ENCODE peak calls at places on chromosomes 2 and 18, in ten cellular contexts. One of them, this sample, is unnamed.

GRCh38 chr2:142445023-142445422 is 314.2 kb upstream of the LRP1B start:
- DNase-seq in NCI-H82: no peak
- DNase-seq in fibroblast of lung: no peak
- DNase-seq in NCI-H2171 treated with DMSO at 0.1 percent for 48 hours: no peak
- DNase-seq in glutamatergic neuron: no peak
- DNase-seq in stimulated activated CD4-positive, alpha-beta T cell treated with anti-CD3 and anti-CD28 coated beads, Interleukin-2, amount 100 ng/mL, for 24 hours: no peak
- DNase-seq in fibroblast of the aortic adventitia: no peak
- DNase-seq in NCI-H524 treated with DMSO at 0.1 percent for 48 hours: no peak
- DNase-seq in Daoy: no peak
- DNase-seq in T-cell: no peak
- DNase-seq in this sample: no peak

GRCh38 chr2:56040834-56041233 is 117.3 kb upstream of the EFEMP1 start:
- DNase-seq in fibroblast of lung: no peak
- DNase-seq in NCI-H524 treated with DMSO at 0.1 percent for 48 hours: no peak
- DNase-seq in glutamatergic neuron: no peak
- DNase-seq in fibroblast of the aortic adventitia: no peak
- DNase-seq in T-cell: no peak
- DNase-seq in Daoy: no peak
- DNase-seq in NCI-H82: no peak
- DNase-seq in stimulated activated CD4-positive, alpha-beta T cell treated with anti-CD3 and anti-CD28 coated beads, Interleukin-2, amount 100 ng/mL, for 24 hours: no peak
- DNase-seq in NCI-H2171 treated with DMSO at 0.1 percent for 48 hours: peak
- DNase-seq in this sample: no peak

GRCh38 chr2:147405651-147406050 is 439.2 kb upstream of the ACVR2A start:
- DNase-seq in NCI-H82: no peak
- DNase-seq in NCI-H524 treated with DMSO at 0.1 percent for 48 hours: no peak
- DNase-seq in T-cell: no peak
- DNase-seq in NCI-H2171 treated with DMSO at 0.1 percent for 48 hours: no peak
- DNase-seq in stimulated activated CD4-positive, alpha-beta T cell treated with anti-CD3 and anti-CD28 coated beads, Interleukin-2, amount 100 ng/mL, for 24 hours: no peak
- DNase-seq in fibroblast of the aortic adventitia: peak
- DNase-seq in Daoy: no peak
- DNase-seq in fibroblast of lung: no peak
- DNase-seq in glutamatergic neuron: no peak
- DNase-seq in this sample: peak

GRCh38 chr2:41720298-41720697 is 327.5 kb upstream of the PKDCC start:
- DNase-seq in NCI-H2171 treated with DMSO at 0.1 percent for 48 hours: no peak
- DNase-seq in fibroblast of lung: no peak
- DNase-seq in NCI-H82: no peak
- DNase-seq in Daoy: no peak
- DNase-seq in NCI-H524 treated with DMSO at 0.1 percent for 48 hours: no peak
- DNase-seq in T-cell: no peak
- DNase-seq in glutamatergic neuron: no peak
- DNase-seq in stimulated activated CD4-positive, alpha-beta T cell treated with anti-CD3 and anti-CD28 coated beads, Interleukin-2, amount 100 ng/mL, for 24 hours: no peak
- DNase-seq in fibroblast of the aortic adventitia: no peak
- DNase-seq in this sample: no peak

GRCh38 chr2:70596293-70596692 is 42.7 kb upstream of the TGFA start:
- DNase-seq in glutamatergic neuron: no peak
- DNase-seq in NCI-H82: no peak
- DNase-seq in T-cell: no peak
- DNase-seq in fibroblast of the aortic adventitia: no peak
- DNase-seq in NCI-H524 treated with DMSO at 0.1 percent for 48 hours: no peak
- DNase-seq in Daoy: peak
- DNase-seq in stimulated activated CD4-positive, alpha-beta T cell treated with anti-CD3 and anti-CD28 coated beads, Interleukin-2, amount 100 ng/mL, for 24 hours: no peak
- DNase-seq in fibroblast of lung: peak
- DNase-seq in NCI-H2171 treated with DMSO at 0.1 percent for 48 hours: no peak
- DNase-seq in this sample: no peak

GRCh38 chr2:211251016-211251415 is 694.6 kb downstream of the CPS1 start:
- DNase-seq in NCI-H524 treated with DMSO at 0.1 percent for 48 hours: no peak
- DNase-seq in T-cell: no peak
- DNase-seq in Daoy: no peak
- DNase-seq in stimulated activated CD4-positive, alpha-beta T cell treated with anti-CD3 and anti-CD28 coated beads, Interleukin-2, amount 100 ng/mL, for 24 hours: no peak
- DNase-seq in NCI-H82: no peak
- DNase-seq in NCI-H2171 treated with DMSO at 0.1 percent for 48 hours: no peak
- DNase-seq in glutamatergic neuron: no peak
- DNase-seq in fibroblast of lung: no peak
- DNase-seq in fibroblast of the aortic adventitia: no peak
- DNase-seq in this sample: no peak

GRCh38 chr2:20682166-20682565 is 15.2 kb downstream of the GDF7 start:
- DNase-seq in fibroblast of lung: no peak
- DNase-seq in T-cell: no peak
- DNase-seq in NCI-H82: peak
- DNase-seq in stimulated activated CD4-positive, alpha-beta T cell treated with anti-CD3 and anti-CD28 coated beads, Interleukin-2, amount 100 ng/mL, for 24 hours: no peak
- DNase-seq in fibroblast of the aortic adventitia: no peak
- DNase-seq in NCI-H2171 treated with DMSO at 0.1 percent for 48 hours: no peak
- DNase-seq in Daoy: no peak
- DNase-seq in NCI-H524 treated with DMSO at 0.1 percent for 48 hours: no peak
- DNase-seq in glutamatergic neuron: peak
- DNase-seq in this sample: peak

GRCh38 chr2:133711226-133711625 is 143.0 kb upstream of the NCKAP5 start:
- DNase-seq in fibroblast of the aortic adventitia: no peak
- DNase-seq in Daoy: no peak
- DNase-seq in NCI-H82: peak
- DNase-seq in fibroblast of lung: no peak
- DNase-seq in NCI-H524 treated with DMSO at 0.1 percent for 48 hours: no peak
- DNase-seq in T-cell: no peak
- DNase-seq in stimulated activated CD4-positive, alpha-beta T cell treated with anti-CD3 and anti-CD28 coated beads, Interleukin-2, amount 100 ng/mL, for 24 hours: no peak
- DNase-seq in glutamatergic neuron: no peak
- DNase-seq in NCI-H2171 treated with DMSO at 0.1 percent for 48 hours: no peak
- DNase-seq in this sample: no peak

GRCh38 chr2:7773362-7773973 is 856.3 kb downstream of the RNF144A start:
- DNase-seq in NCI-H524 treated with DMSO at 0.1 percent for 48 hours: no peak
- DNase-seq in T-cell: no peak
- DNase-seq in fibroblast of the aortic adventitia: peak
- DNase-seq in NCI-H82: no peak
- DNase-seq in glutamatergic neuron: no peak
- DNase-seq in fibroblast of lung: peak
- DNase-seq in stimulated activated CD4-positive, alpha-beta T cell treated with anti-CD3 and anti-CD28 coated beads, Interleukin-2, amount 100 ng/mL, for 24 hours: peak
- DNase-seq in NCI-H2171 treated with DMSO at 0.1 percent for 48 hours: no peak
- DNase-seq in Daoy: no peak
- DNase-seq in this sample: no peak

GRCh38 chr2:189676471-189676870 is 2.0 kb downstream of the ANKAR start:
- DNase-seq in glutamatergic neuron: no peak
- DNase-seq in T-cell: no peak
- DNase-seq in stimulated activated CD4-positive, alpha-beta T cell treated with anti-CD3 and anti-CD28 coated beads, Interleukin-2, amount 100 ng/mL, for 24 hours: no peak
- DNase-seq in fibroblast of lung: peak
- DNase-seq in NCI-H2171 treated with DMSO at 0.1 percent for 48 hours: no peak
- DNase-seq in Daoy: peak
- DNase-seq in NCI-H524 treated with DMSO at 0.1 percent for 48 hours: no peak
- DNase-seq in NCI-H82: no peak
- DNase-seq in fibroblast of the aortic adventitia: no peak
- DNase-seq in this sample: peak

GRCh38 chr2:48445091-48445725 is 84.7 kb upstream of the STON1 start:
- DNase-seq in fibroblast of the aortic adventitia: no peak
- DNase-seq in Daoy: no peak
- DNase-seq in NCI-H82: no peak
- DNase-seq in T-cell: no peak
- DNase-seq in NCI-H524 treated with DMSO at 0.1 percent for 48 hours: no peak
- DNase-seq in stimulated activated CD4-positive, alpha-beta T cell treated with anti-CD3 and anti-CD28 coated beads, Interleukin-2, amount 100 ng/mL, for 24 hours: no peak
- DNase-seq in NCI-H2171 treated with DMSO at 0.1 percent for 48 hours: no peak
- DNase-seq in fibroblast of lung: no peak
- DNase-seq in glutamatergic neuron: no peak
- DNase-seq in this sample: no peak

GRCh38 chr2:233972941-233973575 is 55.9 kb downstream of the TRPM8 start:
- DNase-seq in NCI-H2171 treated with DMSO at 0.1 percent for 48 hours: no peak
- DNase-seq in stimulated activated CD4-positive, alpha-beta T cell treated with anti-CD3 and anti-CD28 coated beads, Interleukin-2, amount 100 ng/mL, for 24 hours: no peak
- DNase-seq in Daoy: no peak
- DNase-seq in T-cell: no peak
- DNase-seq in NCI-H82: no peak
- DNase-seq in fibroblast of lung: no peak
- DNase-seq in NCI-H524 treated with DMSO at 0.1 percent for 48 hours: no peak
- DNase-seq in glutamatergic neuron: no peak
- DNase-seq in fibroblast of the aortic adventitia: no peak
- DNase-seq in this sample: no peak

GRCh38 chr2:234308814-234309195 is 188.1 kb downstream of the ARL4C start:
- DNase-seq in stimulated activated CD4-positive, alpha-beta T cell treated with anti-CD3 and anti-CD28 coated beads, Interleukin-2, amount 100 ng/mL, for 24 hours: peak
- DNase-seq in NCI-H524 treated with DMSO at 0.1 percent for 48 hours: no peak
- DNase-seq in NCI-H82: no peak
- DNase-seq in glutamatergic neuron: no peak
- DNase-seq in T-cell: peak
- DNase-seq in NCI-H2171 treated with DMSO at 0.1 percent for 48 hours: no peak
- DNase-seq in Daoy: peak
- DNase-seq in fibroblast of lung: peak
- DNase-seq in fibroblast of the aortic adventitia: peak
- DNase-seq in this sample: peak

GRCh38 chr2:209505410-209505809 is 81.6 kb downstream of the MAP2 start:
- DNase-seq in fibroblast of the aortic adventitia: no peak
- DNase-seq in NCI-H82: no peak
- DNase-seq in stimulated activated CD4-positive, alpha-beta T cell treated with anti-CD3 and anti-CD28 coated beads, Interleukin-2, amount 100 ng/mL, for 24 hours: no peak
- DNase-seq in T-cell: no peak
- DNase-seq in glutamatergic neuron: no peak
- DNase-seq in Daoy: no peak
- DNase-seq in NCI-H2171 treated with DMSO at 0.1 percent for 48 hours: no peak
- DNase-seq in fibroblast of lung: no peak
- DNase-seq in NCI-H524 treated with DMSO at 0.1 percent for 48 hours: no peak
- DNase-seq in this sample: no peak

GRCh38 chr18:76977108-76977621 is 154.8 kb downstream of the ZNF236 start:
- DNase-seq in fibroblast of the aortic adventitia: no peak
- DNase-seq in NCI-H524 treated with DMSO at 0.1 percent for 48 hours: no peak
- DNase-seq in glutamatergic neuron: no peak
- DNase-seq in NCI-H2171 treated with DMSO at 0.1 percent for 48 hours: peak
- DNase-seq in T-cell: no peak
- DNase-seq in stimulated activated CD4-positive, alpha-beta T cell treated with anti-CD3 and anti-CD28 coated beads, Interleukin-2, amount 100 ng/mL, for 24 hours: no peak
- DNase-seq in Daoy: no peak
- DNase-seq in NCI-H82: peak
- DNase-seq in fibroblast of lung: no peak
- DNase-seq in this sample: no peak

GRCh38 chr2:199757466-199757865 is 93.5 kb downstream of the FTCDNL1 start:
- DNase-seq in NCI-H2171 treated with DMSO at 0.1 percent for 48 hours: peak
- DNase-seq in T-cell: no peak
- DNase-seq in NCI-H524 treated with DMSO at 0.1 percent for 48 hours: peak
- DNase-seq in glutamatergic neuron: no peak
- DNase-seq in Daoy: peak
- DNase-seq in fibroblast of lung: peak
- DNase-seq in fibroblast of the aortic adventitia: peak
- DNase-seq in stimulated activated CD4-positive, alpha-beta T cell treated with anti-CD3 and anti-CD28 coated beads, Interleukin-2, amount 100 ng/mL, for 24 hours: no peak
- DNase-seq in NCI-H82: peak
- DNase-seq in this sample: peak

GRCh38 chr18:76442413-76443171 is 52.5 kb downstream of the ZNF516 start:
- DNase-seq in stimulated activated CD4-positive, alpha-beta T cell treated with anti-CD3 and anti-CD28 coated beads, Interleukin-2, amount 100 ng/mL, for 24 hours: no peak
- DNase-seq in NCI-H82: no peak
- DNase-seq in fibroblast of the aortic adventitia: no peak
- DNase-seq in NCI-H2171 treated with DMSO at 0.1 percent for 48 hours: no peak
- DNase-seq in NCI-H524 treated with DMSO at 0.1 percent for 48 hours: no peak
- DNase-seq in fibroblast of lung: no peak
- DNase-seq in Daoy: no peak
- DNase-seq in T-cell: no peak
- DNase-seq in glutamatergic neuron: no peak
- DNase-seq in this sample: no peak

GRCh38 chr2:78024991-78025390 is 502.8 kb upstream of the LRRTM4 start:
- DNase-seq in NCI-H82: no peak
- DNase-seq in T-cell: no peak
- DNase-seq in NCI-H524 treated with DMSO at 0.1 percent for 48 hours: no peak
- DNase-seq in stimulated activated CD4-positive, alpha-beta T cell treated with anti-CD3 and anti-CD28 coated beads, Interleukin-2, amount 100 ng/mL, for 24 hours: no peak
- DNase-seq in fibroblast of the aortic adventitia: no peak
- DNase-seq in NCI-H2171 treated with DMSO at 0.1 percent for 48 hours: no peak
- DNase-seq in glutamatergic neuron: no peak
- DNase-seq in fibroblast of lung: no peak
- DNase-seq in Daoy: no peak
- DNase-seq in this sample: no peak

GRCh38 chr2:212854116-212854515 is 297.3 kb downstream of the IKZF2 start:
- DNase-seq in Daoy: no peak
- DNase-seq in glutamatergic neuron: no peak
- DNase-seq in NCI-H82: no peak
- DNase-seq in fibroblast of the aortic adventitia: no peak
- DNase-seq in NCI-H524 treated with DMSO at 0.1 percent for 48 hours: no peak
- DNase-seq in NCI-H2171 treated with DMSO at 0.1 percent for 48 hours: no peak
- DNase-seq in stimulated activated CD4-positive, alpha-beta T cell treated with anti-CD3 and anti-CD28 coated beads, Interleukin-2, amount 100 ng/mL, for 24 hours: no peak
- DNase-seq in T-cell: no peak
- DNase-seq in fibroblast of lung: peak
- DNase-seq in this sample: no peak